ENCODE peak calls at places on chromosomes 3 and 15, in five cellular contexts. N, Z, Q, O and M are unnamed samples. For H3K9me3, the result is how much of the 10 kb centered on the place peaks cover.

GRCh38 chr3:31204026-31204795 is 309.8 kb upstream of the GADL1 start:
- DNase-seq in Q (no peak), Z (no peak), O (no peak), N (no peak), M (no peak)

GRCh38 chr3:112814256-112814655 is 32.4 kb downstream of the CD200R1L start:
- DNase-seq in N (no peak), Q (peak), O (no peak), Z (no peak), M (no peak)

GRCh38 chr15:73150831-73151230 is 98.6 kb downstream of the NEO1 start:
- DNase-seq in Z (no peak), Q (no peak), N (no peak), O (no peak), M (no peak)

GRCh38 chr3:151219056-151219455 is 16.0 kb upstream of the GPR171 start:
- DNase-seq in Z (no peak), O (no peak), Q (no peak), N (no peak), M (no peak)

GRCh38 chr15:71437919-71438318 is 322.6 kb downstream of the THSD4 start:
- DNase-seq in O (no peak), Z (no peak), Q (no peak), N (no peak), M (no peak)

GRCh38 chr3:113495035-113495434 is 19.9 kb downstream of the SPICE1 start:
- DNase-seq in Z (no peak), Q (no peak), N (no peak), O (no peak), M (no peak)

GRCh38 chr3:142087676-142088075 is 61.7 kb downstream of the TFDP2 start:
- DNase-seq in O (no peak), N (no peak), Q (no peak), Z (no peak), M (no peak)

GRCh38 chr3:151305081-151305777 is 11.4 kb downstream of the GPR87 start:
- DNase-seq in Z (no peak), Q (no peak), O (peak), N (peak), M (peak)

GRCh38 chr15:68412218-68412617 is 19.7 kb downstream of the ITGA11 start:
- DNase-seq in Q (no peak), N (no peak), Z (no peak), O (no peak), M (no peak)

GRCh38 chr3:61667417-61668213 is 106.2 kb downstream of the PTPRG start:
- DNase-seq in Z (no peak), Q (no peak), N (no peak), O (no peak), M (no peak)

GRCh38 chr15:88704791-88705768 is 66.3 kb downstream of the ISG20 start:
- DNase-seq in N (peak), Z (peak), O (peak), Q (no peak), M (peak)

GRCh38 chr15:75921732-75922703 is 18.3 kb downstream of the FBXO22 start:
- DNase-seq in O (no peak), Q (no peak), Z (peak), N (peak), M (peak)

GRCh38 chr3:171223396-171223795 is 196.9 kb upstream of the SLC2A2 start:
- DNase-seq in Z (no peak), N (no peak), O (no peak), Q (no peak), M (no peak)

GRCh38 chr3:81925385-81925784 is 163.9 kb upstream of the GBE1 start:
- DNase-seq in N (no peak), O (no peak), Z (no peak), Q (no peak), M (no peak)

GRCh38 chr15:78065284-78065872 is 12.1 kb downstream of the TBC1D2B start:
- DNase-seq in Q (no peak), N (peak), Z (peak), O (peak), M (peak)

GRCh38 chr15:74517096-74517495 is 23.9 kb upstream of the ARID3B start:
- DNase-seq in Z (no peak), N (no peak), Q (no peak), O (no peak), M (no peak)

GRCh38 chr15:95626501-95627361 is 703.8 kb upstream of the NR2F2 start:
- DNase-seq in Z (peak), Q (no peak), O (no peak), N (no peak), M (no peak)

GRCh38 chr3:182133752-182134151 is 422.0 kb downstream of the SOX2 start:
- DNase-seq in O (no peak), Z (no peak), N (no peak), Q (no peak), M (no peak)

GRCh38 chr3:43171770-43172169 is 65.9 kb upstream of the POMGNT2 start:
- DNase-seq in O (no peak), Z (no peak), N (no peak), Q (no peak), M (no peak)

GRCh38 chr3:183548262-183548769 is 7.2 kb downstream of the KLHL6 start:
- DNase-seq in N (no peak), Z (no peak), Q (no peak), O (no peak), M (no peak)

GRCh38 chr3:33064929-33065328 is 32.0 kb downstream of the GLB1 start:
- DNase-seq in Z (no peak), N (no peak), Q (no peak), O (no peak), M (no peak)

GRCh38 chr3:182986021-182986420 is 5.7 kb upstream of the DCUN1D1 start:
- DNase-seq in O (no peak), N (no peak), Z (no peak), Q (no peak), M (no peak)

GRCh38 chr3:106518516-106518915 is 649.7 kb upstream of the CBLB start:
- DNase-seq in Q (no peak), N (no peak), Z (no peak), O (no peak), M (no peak)

GRCh38 chr3:5376761-5377160 is 189.3 kb downstream of the EDEM1 start:
- DNase-seq in N (no peak), Q (no peak), Z (no peak), O (no peak), M (peak)

GRCh38 chr15:83657549-83657948 is 3.6 kb downstream of the ADAMTSL3 start:
- DNase-seq in Z (no peak), N (no peak), O (no peak), Q (no peak), M (no peak)

GRCh38 chr3:98730338-98730737 is 32.8 kb upstream of the ST3GAL6 start:
- DNase-seq in O (peak), Z (no peak), N (no peak), Q (no peak), M (no peak)

GRCh38 chr3:49351521-49352011 is 6.6 kb downstream of the GPX1 start:
- DNase-seq in O (no peak), Z (no peak), Q (no peak), N (no peak), M (no peak)

GRCh38 chr3:159732172-159733111 is 256.2 kb upstream of the IL12A start:
- DNase-seq in N (no peak), Q (no peak), O (no peak), Z (peak), M (no peak)

GRCh38 chr3:122394173-122394572 is 10.2 kb downstream of the FAM162A start:
- DNase-seq in N (no peak), O (no peak), Z (no peak), Q (no peak), M (no peak)

GRCh38 chr15:51356983-51357382 is 15.5 kb downstream of the GLDN start:
- DNase-seq in Z (no peak), N (no peak), O (no peak), Q (no peak), M (no peak)

GRCh38 chr3:46908294-46908985 is 30.9 kb downstream of the PTH1R start:
- DNase-seq in Z (peak), Q (no peak), O (peak), N (peak), M (no peak)

GRCh38 chr3:45689787-45690145 is 570 bp downstream of the SACM1L start:
- DNase-seq in Z (no peak), N (no peak), O (no peak), Q (no peak), M (no peak)

GRCh38 chr3:133490468-133491351 is 82.8 kb upstream of the CDV3 start:
- DNase-seq in Z (no peak), O (no peak), Q (no peak), N (no peak), M (no peak)

GRCh38 chr3:133487920-133488540 is 85.5 kb upstream of the CDV3 start:
- DNase-seq in N (no peak), O (no peak), Z (no peak), Q (no peak), M (no peak)

GRCh38 chr3:133488785-133489367 is 84.6 kb upstream of the CDV3 start:
- DNase-seq in N (no peak), Z (no peak), Q (no peak), O (no peak), M (no peak)

GRCh38 chr3:133491481-133492059 is 81.9 kb upstream of the CDV3 start:
- DNase-seq in O (no peak), Z (no peak), Q (no peak), N (no peak), M (no peak)

GRCh38 chr3:133489466-133490085 is 83.9 kb upstream of the CDV3 start:
- DNase-seq in Z (no peak), Q (no peak), N (no peak), O (no peak), M (no peak)
- H3K9me3 ChIP-seq in Z (under half), Q (under half), N (under half), O (under half), M (under half)

GRCh38 chr3:129974451-129975331 is at the start of gene TRH:
- DNase-seq in N (no peak), Q (no peak), Z (no peak), O (no peak), M (no peak)
- H3K4me3 ChIP-seq in N (peak), Q (no peak), Z (peak), O (no peak), M (peak)

GRCh38 chr3:123920383-123920782 is 36.3 kb upstream of the MYLK start:
- DNase-seq in Z (no peak), Q (no peak), N (no peak), O (no peak), M (no peak)
- H3K9me3 ChIP-seq in Z (under half), Q (under half), N (under half), O (under half), M (under half)

DNA sequence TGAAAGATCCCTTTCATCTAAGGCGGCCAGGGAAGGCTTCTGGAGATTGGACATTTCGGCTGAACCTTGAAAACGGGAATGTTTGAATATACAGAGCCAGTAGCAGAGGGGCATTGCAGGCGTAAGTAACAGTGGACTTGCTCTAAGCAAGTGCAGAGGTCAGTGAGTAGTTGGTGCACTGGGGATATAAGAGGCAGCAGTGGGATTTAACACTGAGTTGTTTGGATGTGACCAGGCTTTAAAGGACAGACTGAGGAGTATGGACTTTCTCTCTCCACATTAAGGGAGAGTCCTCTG is 1.3 kb downstream of the ARNT2 start:
- DNase-seq in N (no peak), Q (no peak), Z (no peak), O (no peak), M (no peak)
- H3K4me3 ChIP-seq in N (no peak), Q (peak), Z (no peak), O (no peak), M (no peak)

GRCh38 chr15:58287891-58288290 is 143.9 kb upstream of the LIPC start:
- DNase-seq in Q (no peak), N (no peak), O (no peak), Z (no peak), M (no peak)
- H3K9me3 ChIP-seq in Q (under half), N (under half), O (under half), Z (under half), M (under half)

DNA sequence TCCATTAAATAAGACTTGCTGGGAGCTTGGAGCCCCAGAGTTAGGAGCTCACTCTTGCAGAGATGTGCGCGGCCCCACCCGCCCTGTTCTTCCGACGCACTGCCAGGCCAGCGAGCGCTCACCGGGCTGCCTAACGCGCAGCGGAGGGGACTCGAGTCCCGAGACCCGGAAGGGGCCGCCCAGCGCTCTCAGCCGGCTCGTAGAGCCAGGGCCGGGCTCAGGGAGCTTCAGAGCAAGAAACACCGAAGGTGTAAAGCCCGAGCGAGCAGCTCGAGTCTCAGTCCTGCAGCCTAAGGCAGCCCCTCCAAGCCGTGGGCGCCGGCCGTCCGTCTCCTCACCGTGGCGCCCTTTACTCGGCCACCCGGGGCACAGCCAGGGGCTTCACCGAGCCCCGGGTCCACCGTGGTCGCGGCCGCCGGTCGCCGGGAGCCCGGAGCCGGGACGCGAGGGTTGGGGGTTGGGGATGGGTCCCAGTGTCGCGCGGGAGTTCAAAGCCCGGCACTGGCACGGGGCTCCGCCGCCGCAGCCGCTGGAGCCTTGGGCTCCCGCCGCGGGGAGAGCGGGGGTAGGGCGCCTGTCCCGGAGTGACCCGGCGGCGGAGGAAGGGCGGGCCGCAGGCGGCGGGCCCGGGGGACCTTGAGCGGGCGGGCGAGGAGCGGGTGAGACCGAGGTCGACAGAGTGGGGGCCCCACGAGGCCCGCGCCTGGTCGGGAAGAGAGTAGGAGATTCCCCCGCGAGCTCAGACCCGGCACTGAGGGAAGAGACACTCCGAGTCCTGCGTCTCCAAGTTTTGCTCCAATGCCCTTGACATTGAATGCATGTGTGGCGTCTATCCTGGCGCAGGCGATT is 26.9 kb upstream of the THRB start:
- DNase-seq in O (peak), Z (peak), N (peak), Q (no peak), M (peak)
- H3K4me3 ChIP-seq in O (peak), Z (peak), N (peak), Q (peak), M (peak)

GRCh38 chr3:54941690-54942362 is 14.0 kb upstream of the LRTM1 start:
- DNase-seq in O (no peak), N (no peak), Q (no peak), Z (no peak), M (no peak)
- H3K9me3 ChIP-seq in O (under half), N (under half), Q (under half), Z (under half), M (under half)